ENCODE peak calls at places on chromosomes 6 and 20, in four cellular contexts. E is breast epithelium, V is nucleus accumbens, F is AG09309. Q is an unnamed sample.

GRCh38 chr6:19153270-19153980 is 683.7 kb upstream of the ID4 start:
- DNase-seq in E (peak; percentile 37), V (no peak), F (peak; percentile 69), Q (no peak)

GRCh38 chr6:13450628-13451027 is 36.8 kb downstream of the GFOD1 start:
- DNase-seq in E (no peak), V (no peak), F (no peak), Q (no peak)

GRCh38 chr6:257031-257725 is 35.1 kb upstream of the DUSP22 start:
- DNase-seq in E (no peak), V (no peak), F (no peak), Q (no peak)

GRCh38 chr6:14068133-14068532 is 49.4 kb upstream of the CD83 start:
- DNase-seq in E (no peak), V (no peak), F (peak; percentile 73), Q (no peak)

GRCh38 chr20:22805219-22805618 is 220.8 kb upstream of the FOXA2 start:
- DNase-seq in E (no peak), V (no peak), F (peak; percentile 42), Q (no peak)

GRCh38 chr6:136526196-136526930 is 23.9 kb downstream of the MAP7 start:
- DNase-seq in E (peak; percentile 31), V (peak; percentile 73), F (peak; percentile 35), Q (no peak)

GRCh38 chr6:65538644-65539043 is 168.4 kb downstream of the EYS start:
- DNase-seq in E (no peak), V (no peak), F (no peak), Q (no peak)

GRCh38 chr6:121413831-121414368 is 21.5 kb upstream of the GJA1 start:
- DNase-seq in E (no peak), V (no peak), F (no peak), Q (no peak)

GRCh38 chr6:163189609-163190008 is 224.9 kb upstream of the QKI start:
- DNase-seq in E (no peak), V (no peak), F (no peak), Q (no peak)

GRCh38 chr20:64143018-64143801 is 21.0 kb upstream of the MYT1 start:
- DNase-seq in E (no peak), V (no peak), F (no peak), Q (no peak)

GRCh38 chr6:44309631-44310030 is 3.5 kb downstream of the AARS2 start:
- DNase-seq in E (no peak), V (no peak), F (no peak), Q (no peak)

GRCh38 chr6:162917506-162917905 is 189.7 kb downstream of the PACRG start:
- DNase-seq in E (no peak), V (no peak), F (peak; percentile 13), Q (no peak)

GRCh38 chr6:145141609-145142008 is 593.7 kb downstream of the EPM2A start:
- DNase-seq in E (no peak), V (no peak), F (no peak), Q (no peak)

GRCh38 chr6:170053966-170054661 is 236.8 kb downstream of the DLL1 start:
- DNase-seq in E (no peak), V (no peak), F (no peak), Q (no peak)

GRCh38 chr6:143863754-143864153 is 520 bp upstream of the ZC2HC1B start:
- DNase-seq in E (no peak), V (no peak), F (no peak), Q (no peak)

GRCh38 chr6:16949696-16950095 is 152.2 kb upstream of the STMND1 start:
- DNase-seq in E (no peak), V (no peak), F (peak; percentile 63), Q (no peak)

GRCh38 chr6:135522975-135523692 is 25.6 kb upstream of the AHI1 start:
- DNase-seq in E (no peak), V (no peak), F (no peak), Q (no peak)

GRCh38 chr6:90397929-90398674 is 101.5 kb upstream of the BACH2 start:
- DNase-seq in E (no peak), V (no peak), F (no peak), Q (no peak)

GRCh38 chr6:16721977-16722376 is 39.3 kb downstream of the ATXN1 start:
- DNase-seq in E (no peak), V (no peak), F (no peak), Q (no peak)

GRCh38 chr20:10637062-10637559 is 36.7 kb downstream of the JAG1 start:
- DNase-seq in E (no peak), V (no peak), F (no peak), Q (no peak)

GRCh38 chr6:168035098-168035660 is 37.7 kb downstream of the KIF25 start:
- DNase-seq in E (no peak), V (peak; percentile 30), F (no peak), Q (no peak)

GRCh38 chr20:62388839-62389600 is 2.1 kb downstream of the RPS21 start:
- DNase-seq in E (no peak), V (no peak), F (no peak), Q (no peak)

GRCh38 chr20:56928007-56928406 is 298.9 kb downstream of the TFAP2C start:
- DNase-seq in E (no peak), V (no peak), F (no peak), Q (no peak)

GRCh38 chr6:147434508-147434907 is 74.0 kb upstream of the SAMD5 start:
- DNase-seq in E (no peak), V (no peak), F (no peak), Q (no peak)

GRCh38 chr6:2563635-2564034 is 187.1 kb downstream of the MYLK4 start:
- DNase-seq in E (no peak), V (no peak), F (no peak), Q (no peak)

GRCh38 chr20:11445891-11446290 is 471.8 kb upstream of the BTBD3 start:
- DNase-seq in E (no peak), V (no peak), F (no peak), Q (no peak)

GRCh38 chr6:159045826-159046225 is 1.0 kb upstream of the TAGAP start:
- DNase-seq in E (no peak), V (no peak), F (no peak), Q (no peak)

GRCh38 chr6:32522302-32523047 is 7.6 kb downstream of the HLA-DRB5 start:
- DNase-seq in E (no peak), V (no peak), F (no peak), Q (no peak)

GRCh38 chr20:48945840-48946514 is 24.5 kb downstream of the ARFGEF2 start:
- DNase-seq in E (peak; percentile 80), V (no peak), F (no peak), Q (no peak)

GRCh38 chr20:4961746-4962145 is 39.6 kb downstream of the SLC23A2 start:
- DNase-seq in E (no peak), V (no peak), F (no peak), Q (no peak)

GRCh38 chr6:149895702-149896310 is 2.1 kb downstream of the RAET1E start:
- DNase-seq in E (no peak), V (no peak), F (no peak), Q (no peak)

GRCh38 chr6:142952614-142953013 is 7.6 kb upstream of the HIVEP2 start:
- DNase-seq in E (no peak), V (no peak), F (no peak), Q (no peak)

GRCh38 chr6:86355271-86355670 is 582.1 kb upstream of the HTR1E start:
- DNase-seq in E (no peak), V (no peak), F (no peak), Q (no peak)

GRCh38 chr6:41042656-41043055 is 389 bp downstream of the TSPO2 start:
- DNase-seq in E (no peak), V (no peak), F (no peak), Q (no peak)

GRCh38 chr6:142893088-142893487 is 51.9 kb downstream of the HIVEP2 start:
- DNase-seq in E (no peak), V (no peak), F (no peak), Q (no peak)

GRCh38 chr20:1841554-1842140 is 53.6 kb upstream of the SIRPA start:
- DNase-seq in E (peak; percentile 57), V (peak; percentile 34), F (no peak), Q (no peak)

GRCh38 chr6:22614541-22614940 is 45.2 kb downstream of the HDGFL1 start:
- DNase-seq in E (no peak), V (no peak), F (no peak), Q (no peak)

Q was measured in omental fat pad.